ENCODE peak calls at places on chromosome 15, in seven cellular contexts. K is colonic mucosa, E is hepatocyte, W is brain microvascular endothelial cell, Q is fibroblast of lung, X is dorsolateral prefrontal cortex, H is stomach. R is an unnamed sample.

GRCh38 chr15:67100124-67100791 is 34.9 kb downstream of the SMAD3 start:
- DNase-seq in K (no peak), E (no peak), W (no peak), Q (no peak), X (no peak), H (no peak), R (no peak)

GRCh38 chr15:93072440-93073394 is 16.3 kb downstream of the RGMA start:
- DNase-seq in K (peak; percentile 65), E (peak; percentile 90), W (peak; percentile 25), Q (peak; percentile 71), X (no peak), H (peak; percentile 69), R (peak; percentile 69)

GRCh38 chr15:25850154-25851111 is 12.7 kb downstream of the ATP10A start:
- DNase-seq in K (peak; percentile 57), E (peak; percentile 85), W (peak; percentile 58), Q (peak; percentile 78), X (no peak), H (peak; percentile 52), R (peak; percentile 13)

GRCh38 chr15:74863239-74864056 is 9.7 kb downstream of the SCAMP2 start:
- DNase-seq in K (no peak), E (no peak), W (no peak), Q (peak; percentile 68), X (no peak), H (no peak), R (peak; percentile 29)

GRCh38 chr15:50496692-50497091 is 49.8 kb downstream of the USP50 start:
- DNase-seq in K (no peak), E (no peak), W (no peak), Q (no peak), X (no peak), H (no peak), R (no peak)

GRCh38 chr15:85615930-85616329 is 178.8 kb downstream of the KLHL25 start:
- DNase-seq in K (peak; percentile 40), E (peak; percentile 26), W (no peak), Q (peak; percentile 50), X (no peak), H (no peak), R (peak; percentile 76)

GRCh38 chr15:68244235-68244634 is 14.7 kb upstream of the CLN6 start:
- DNase-seq in K (no peak), E (no peak), W (no peak), Q (no peak), X (no peak), H (no peak), R (no peak)

GRCh38 chr15:98983333-98983732 is 24.3 kb downstream of the PGPEP1L start:
- DNase-seq in K (peak; percentile 37), E (no peak), W (peak; percentile 68), Q (peak; percentile 89), X (no peak), H (peak; percentile 32), R (peak; percentile 75)

GRCh38 chr15:93179704-93180103 is 90.7 kb upstream of the RGMA start:
- DNase-seq in K (no peak), E (peak; percentile 20), W (no peak), Q (peak; percentile 37), X (no peak), H (no peak), R (peak; percentile 0)

GRCh38 chr15:60444289-60444912 is 34.5 kb downstream of the ICE2 start:
- DNase-seq in K (no peak), E (peak; percentile 34), W (peak; percentile 26), Q (peak; percentile 29), X (no peak), H (no peak), R (peak; percentile 61)

GRCh38 chr15:78909791-78910228 is 35.0 kb downstream of the CTSH start:
- DNase-seq in K (peak; percentile 48), E (peak; percentile 77), W (peak; percentile 39), Q (peak; percentile 28), X (no peak), H (no peak), R (peak; percentile 63)

GRCh38 chr15:70480196-70480856 is 283.0 kb downstream of the UACA start:
- DNase-seq in K (no peak), E (no peak), W (no peak), Q (no peak), X (no peak), H (no peak), R (no peak)

GRCh38 chr15:41698779-41699178 is 38.6 kb downstream of the MGA start:
- DNase-seq in K (no peak), E (no peak), W (peak; percentile 21), Q (peak; percentile 76), X (no peak), H (no peak), R (no peak)

GRCh38 chr15:85649372-85649771 is 145.4 kb downstream of the KLHL25 start:
- DNase-seq in K (no peak), E (peak; percentile 39), W (peak; percentile 86), Q (peak; percentile 79), X (no peak), H (no peak), R (peak; percentile 92)

GRCh38 chr15:68594533-68595259 is 15.9 kb downstream of the CORO2B start:
- DNase-seq in K (no peak), E (no peak), W (no peak), Q (no peak), X (no peak), H (no peak), R (peak; percentile 42)

GRCh38 chr15:93080451-93080850 is 8.6 kb downstream of the RGMA start:
- DNase-seq in K (no peak), E (no peak), W (no peak), Q (no peak), X (no peak), H (no peak), R (no peak)

DNA sequence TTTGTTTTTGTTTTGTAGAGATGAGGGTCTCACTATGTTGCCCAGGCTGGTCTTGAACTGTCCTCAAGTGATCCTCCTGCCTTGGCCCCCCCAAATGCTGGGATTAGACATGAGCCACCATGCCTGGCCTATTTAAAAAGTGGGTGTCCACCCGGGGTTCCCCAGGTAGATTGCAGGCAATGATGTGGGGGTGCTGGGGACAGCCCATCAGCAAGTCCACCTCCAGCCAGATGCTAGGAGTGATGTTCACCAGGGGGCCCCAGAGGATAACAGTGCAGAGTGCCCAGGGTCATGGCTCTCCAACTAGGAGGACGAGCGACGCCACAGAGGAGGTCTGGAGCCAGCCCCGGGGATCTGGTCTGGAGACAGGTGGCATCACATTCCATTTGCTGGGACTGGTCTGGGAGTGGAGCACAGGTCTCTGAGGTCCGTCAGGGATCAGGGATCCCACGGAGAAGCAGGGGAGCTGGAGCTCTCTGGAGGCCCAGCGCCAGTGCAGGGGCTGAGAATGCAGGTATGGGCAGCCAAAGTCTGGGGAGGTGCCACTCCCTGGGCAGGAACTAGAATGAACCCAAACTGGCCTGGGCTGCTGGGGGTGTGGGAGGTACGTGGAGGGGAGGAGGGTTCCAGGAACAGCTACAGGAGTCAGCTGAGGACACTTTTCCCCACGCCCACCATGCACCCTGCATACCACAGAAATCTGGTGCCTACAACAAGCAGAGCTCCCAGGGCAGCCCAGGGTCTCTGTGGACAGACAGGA is 51.2 kb upstream of the PCSK6 start:
- DNase-seq in K (no peak), E (no peak), W (no peak), Q (no peak), X (no peak), H (no peak), R (no peak)
- TF ChIP-seq CTCF in K (no peak), E (no peak), W (peak; percentile 25), Q (no peak), X (no peak), H (no peak), R (peak; percentile 20)

DNA sequence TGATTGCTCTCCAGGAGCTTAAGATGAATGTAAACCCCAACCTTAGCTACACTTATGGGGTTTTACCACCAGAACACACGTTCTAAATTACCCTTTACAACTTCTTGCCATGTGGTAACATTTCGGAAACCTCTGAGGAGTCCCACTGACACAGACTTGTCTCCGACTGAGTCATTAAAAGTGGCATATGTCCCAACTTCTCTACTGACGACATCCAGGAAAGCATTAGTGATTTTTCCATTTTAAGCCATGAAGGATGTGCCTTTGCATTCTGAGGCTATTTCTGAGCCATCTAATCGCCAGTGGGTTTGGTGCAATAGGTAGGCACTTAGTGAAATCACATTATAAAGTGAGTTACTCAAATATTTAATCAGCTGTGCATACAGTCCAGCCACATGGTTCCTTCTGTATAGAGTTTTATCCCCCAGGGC is 32.4 kb downstream of the C2CD4A start:
- DNase-seq in K (no peak), E (no peak), W (peak; percentile 31), Q (peak; percentile 42), X (no peak), H (no peak), R (peak; percentile 37)
- H3K4me3 ChIP-seq in K (no peak overlapping the region), E (no peak overlapping the region), W (no peak overlapping the region), Q (no peak overlapping the region), X (no peak overlapping the region), H (no peak overlapping the region), R (no peak overlapping the region)

GRCh38 chr15:33492434-33493052 is 181.8 kb downstream of the RYR3 start:
- DNase-seq in K (no peak), E (no peak), W (no peak), Q (no peak), X (no peak), H (no peak), R (no peak)

GRCh38 chr15:33490703-33491102 is 179.9 kb downstream of the RYR3 start:
- DNase-seq in K (no peak), E (no peak), W (no peak), Q (no peak), X (no peak), H (no peak), R (no peak)

GRCh38 chr15:33494306-33494705 is 183.5 kb downstream of the RYR3 start:
- DNase-seq in K (no peak), E (no peak), W (no peak), Q (no peak), X (no peak), H (no peak), R (no peak)

DNA sequence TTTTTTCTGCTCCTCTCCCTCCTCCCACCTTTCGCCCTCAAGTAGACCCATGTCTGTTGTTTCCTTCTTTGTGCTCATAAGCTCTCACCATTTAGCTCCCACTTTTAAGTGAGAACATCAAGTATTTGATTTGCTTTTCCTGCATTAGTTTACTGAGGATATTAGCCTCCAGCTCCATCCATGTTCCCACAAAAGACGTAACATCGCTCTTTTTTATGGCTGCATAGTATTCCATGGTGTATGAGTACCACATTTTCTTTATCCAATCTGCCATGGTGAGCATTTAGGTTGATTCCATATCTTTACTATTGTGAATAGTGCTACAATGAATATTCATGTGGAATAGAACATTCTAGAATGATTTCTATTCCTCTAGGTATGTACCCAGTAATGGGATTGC is 178.6 kb downstream of the RYR3 start:
- DNase-seq in K (no peak), E (no peak), W (no peak), Q (no peak), X (no peak), H (no peak), R (no peak)
- TF ChIP-seq CTCF in K (no peak), E (no peak), W (no peak), Q (no peak), X (no peak), H (no peak), R (no peak)

GRCh38 chr15:43800286-43801136 is at the start of gene HYPK:
- DNase-seq in K (peak; percentile 96), E (peak; percentile 95), W (peak; percentile 89), Q (peak; percentile 86), X (peak; percentile 95), H (peak; percentile 95), R (peak; percentile 93)
- H3K4me3 ChIP-seq in K (peak within 1 kb of the TSS; percentile 89), E (peak within 1 kb of the TSS; percentile 70), W (peak within 1 kb of the TSS; percentile 97), Q (peak within 1 kb of the TSS; percentile 87), X (peak within 1 kb of the TSS; percentile 88), H (peak within 1 kb of the TSS; percentile 97), R (peak within 1 kb of the TSS; percentile 95)

GRCh38 chr15:77654975-77655374 is 22.3 kb upstream of the LINGO1 start:
- DNase-seq in K (peak; percentile 66), E (peak; percentile 56), W (no peak), Q (no peak), X (no peak), H (no peak), R (no peak)
- TF ChIP-seq CTCF in K (peak; percentile 32), E (peak; percentile 34), W (peak; percentile 58), Q (no peak), X (no peak), H (no peak), R (peak; percentile 51)

R was measured in choroid plexus epithelial cell.